ENCODE peak calls at places on chromosomes 13 and 19, in five cellular contexts. Q, K, A, C and Y are unnamed samples.

GRCh38 chr13:98959775-98960325 is 18.0 kb downstream of the DOCK9 start:
- DNase-seq in K (no peak), Q (no peak), C (no peak), A (no peak), Y (no peak)

GRCh38 chr13:78596701-78597550 is 6.4 kb downstream of the POU4F1 start:
- DNase-seq in C (no peak), A (no peak), Q (no peak), K (no peak), Y (no peak)

GRCh38 chr13:26011996-26012688 is 39.7 kb downstream of the SHISA2 start:
- DNase-seq in K (no peak), C (no peak), Q (peak; percentile 47), A (no peak), Y (no peak)

GRCh38 chr19:1122972-1123363 is 19.2 kb downstream of the GPX4 start:
- DNase-seq in C (no peak), Q (no peak), A (peak; percentile 16), K (no peak), Y (no peak)

GRCh38 chr13:31485183-31485582 is 254.1 kb upstream of the RXFP2 start:
- DNase-seq in A (peak; percentile 32), Q (no peak), C (no peak), K (no peak), Y (no peak)

GRCh38 chr13:100301418-100301817 is 212.5 kb downstream of the PCCA start:
- DNase-seq in A (peak; percentile 54), Q (no peak), K (no peak), C (no peak), Y (no peak)

GRCh38 chr13:24341439-24341838 is 32.1 kb downstream of the C1QTNF9 start:
- DNase-seq in Q (no peak), C (no peak), K (no peak), A (peak; percentile 53), Y (no peak)

GRCh38 chr19:28864577-28865042 is 348.3 kb downstream of the UQCRFS1 start:
- DNase-seq in K (peak; percentile 46), C (no peak), Q (no peak), A (peak; percentile 45), Y (no peak)

GRCh38 chr13:89554801-89555200 is 1792.7 kb upstream of the MIR17HG start:
- DNase-seq in Q (no peak), K (no peak), A (peak; percentile 91), C (no peak), Y (no peak)

GRCh38 chr13:44989941-44990340 is 603 bp downstream of the GPALPP1 start:
- DNase-seq in C (no peak), Q (no peak), K (no peak), A (no peak), Y (no peak)

GRCh38 chr19:3979289-3979673 is 6.0 kb downstream of the EEF2 start:
- DNase-seq in Q (no peak), C (no peak), K (no peak), A (no peak), Y (no peak)

GRCh38 chr13:112248909-112249592 is 127.1 kb upstream of the SPACA7 start:
- DNase-seq in C (no peak), K (no peak), Q (no peak), A (no peak), Y (no peak)

GRCh38 chr19:38617764-38618589 is at the start of gene MAP4K1:
- DNase-seq in K (no peak), C (no peak), Q (peak; percentile 40), A (peak; percentile 85), Y (no peak)

GRCh38 chr19:3606690-3607289 is at the start of gene TBXA2R:
- DNase-seq in Q (peak; percentile 50), A (peak; percentile 53), K (peak; percentile 56), C (no peak), Y (no peak)

GRCh38 chr13:48448963-48449614 is 36.2 kb upstream of the LPAR6 start:
- DNase-seq in C (no peak), A (no peak), Q (no peak), K (no peak), Y (no peak)

GRCh38 chr13:45178349-45179142 is 22.3 kb downstream of the KCTD4 start:
- DNase-seq in K (no peak), C (no peak), Q (no peak), A (no peak), Y (no peak)

GRCh38 chr19:10566658-10567410 is 1.0 kb upstream of the KRI1 start:
- DNase-seq in C (no peak), K (no peak), Q (no peak), A (no peak), Y (no peak)

GRCh38 chr13:31069808-31070544 is 91.7 kb downstream of the HSPH1 start:
- DNase-seq in K (no peak), A (no peak), Q (no peak), C (no peak), Y (no peak)

GRCh38 chr13:110108348-110109139 is 198.4 kb downstream of the COL4A1 start:
- DNase-seq in K (peak; percentile 71), C (no peak), Q (no peak), A (peak; percentile 77), Y (no peak)